ENCODE peak calls at places on chromosomes 3 and 15, in five cellular contexts. U, V, O, N and H are unnamed samples.

GRCh38 chr3:96478496-96478895 is 335.9 kb upstream of the EPHA6 start:
- DNase-seq in U (no peak), V (no peak), N (no peak), O (no peak), H (peak; percentile 76)

GRCh38 chr3:39990532-39990931 is 181.1 kb downstream of the MYRIP start:
- DNase-seq in N (peak; percentile 70), O (peak; percentile 55), V (peak; percentile 56), U (peak; percentile 83), H (peak; percentile 60)

GRCh38 chr15:101633356-101633755 is 18.8 kb downstream of the TM2D3 start:
- DNase-seq in U (no peak), N (no peak), O (no peak), V (no peak), H (no peak)

GRCh38 chr3:79378064-79378463 is 389.7 kb downstream of the ROBO1 start:
- DNase-seq in O (no peak), N (no peak), U (no peak), V (no peak), H (no peak)

GRCh38 chr3:161224786-161225185 is 3.7 kb downstream of the NMD3 start:
- DNase-seq in U (no peak), O (no peak), V (no peak), N (no peak), H (no peak)

GRCh38 chr15:96354731-96355560 is 24.4 kb downstream of the NR2F2 start:
- DNase-seq in O (no peak), N (peak; percentile 31), U (no peak), V (no peak), H (peak; percentile 69)

GRCh38 chr3:126926684-126927404 is 56.1 kb upstream of the PLXNA1 start:
- DNase-seq in U (no peak), O (peak; percentile 19), V (no peak), N (no peak), H (peak; percentile 76)

GRCh38 chr15:71647479-71647792 is 162.9 kb upstream of the NR2E3 start:
- DNase-seq in V (no peak), O (no peak), U (no peak), N (no peak), H (no peak)

GRCh38 chr3:59483191-59483590 is 433.4 kb upstream of the CFAP20DC start:
- DNase-seq in U (no peak), O (no peak), N (no peak), V (no peak), H (no peak)

GRCh38 chr3:132343018-132343612 is 25.9 kb downstream of the ACP3 start:
- DNase-seq in N (peak; percentile 73), U (peak; percentile 87), O (peak; percentile 50), V (peak; percentile 77), H (peak; percentile 66)

GRCh38 chr15:35697549-35698299 is 151.8 kb upstream of the DPH6 start:
- DNase-seq in V (no peak), N (peak; percentile 24), U (peak; percentile 45), O (no peak), H (peak; percentile 58)
- H3K4me2 ChIP-seq in V (no peak overlapping the region), N (peak overlapping the region; percentile 52), U (peak overlapping the region; percentile 24), O (peak overlapping the region; percentile 43), H (peak overlapping the region; percentile 35)

DNA sequence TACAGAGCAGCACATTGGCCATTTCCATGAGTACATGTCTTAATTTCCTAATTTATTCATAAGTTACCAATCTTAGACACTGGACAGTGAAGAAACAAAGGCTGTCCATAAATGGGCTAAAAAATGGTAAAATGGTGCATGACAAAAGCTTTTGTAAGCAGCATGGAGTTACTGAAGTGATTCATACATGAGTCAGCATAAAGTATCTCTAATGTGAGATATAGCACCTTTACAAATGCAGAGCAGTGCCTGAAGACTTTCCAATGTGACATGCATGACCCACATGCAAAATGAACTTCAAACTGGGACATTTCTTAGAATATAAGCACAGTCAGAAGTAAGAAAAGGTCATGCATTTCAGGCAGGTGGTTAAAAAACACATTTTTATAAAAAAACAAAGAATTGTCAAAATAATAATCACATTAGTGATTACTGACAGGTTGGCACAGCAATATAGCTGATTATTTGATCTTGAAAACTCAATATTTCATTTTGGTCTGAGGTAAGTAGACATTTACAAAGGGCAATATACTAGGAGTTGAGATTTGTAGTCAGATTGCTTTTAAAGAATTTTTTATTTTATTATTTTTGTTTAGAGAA is 299.3 kb downstream of the PLCL2 start:
- DNase-seq in V (no peak), O (peak; percentile 8), U (no peak), N (no peak), H (peak; percentile 66)
- TF ChIP-seq EZH2phosphoT487 in V (no peak), O (no peak), U (no peak), N (no peak), H (no peak)

GRCh38 chr3:42204867-42205599 is 61.0 kb downstream of the CCK start:
- DNase-seq in V (no peak), N (no peak), O (no peak), U (no peak), H (no peak)
- H3K36me3 ChIP-seq in V (peaks cover 97% of the 10 kb centered on the region), N (peaks cover 8% of the 10 kb centered on the region), O (peaks cover 2% of the 10 kb centered on the region), U (peaks cover 11% of the 10 kb centered on the region), H (no peaks in the 10 kb centered on the region)

GRCh38 chr15:69298354-69298696 is 387 bp upstream of the PAQR5 start:
- DNase-seq in U (no peak), V (no peak), O (no peak), N (no peak), H (no peak)
- H3K4me2 ChIP-seq in U (peak overlapping the region; percentile 96), V (no peak overlapping the region), O (peak overlapping the region; percentile 92), N (peak overlapping the region; percentile 87), H (peak overlapping the region; percentile 93)

GRCh38 chr15:43209059-43209824 is 11.6 kb downstream of the EPB42 start:
- DNase-seq in O (no peak), V (no peak), N (peak; percentile 64), U (peak; percentile 71), H (no peak)

GRCh38 chr15:43206054-43206453 is 14.8 kb downstream of the EPB42 start:
- DNase-seq in N (no peak), U (no peak), V (no peak), O (no peak), H (no peak)

GRCh38 chr15:43208052-43209002 is 12.5 kb downstream of the EPB42 start:
- DNase-seq in O (no peak), V (no peak), N (no peak), U (no peak), H (no peak)

GRCh38 chr15:43204016-43204901 is 16.6 kb downstream of the EPB42 start:
- DNase-seq in O (peak; percentile 36), U (peak; percentile 89), N (peak; percentile 71), V (peak; percentile 62), H (peak; percentile 73)

DNA sequence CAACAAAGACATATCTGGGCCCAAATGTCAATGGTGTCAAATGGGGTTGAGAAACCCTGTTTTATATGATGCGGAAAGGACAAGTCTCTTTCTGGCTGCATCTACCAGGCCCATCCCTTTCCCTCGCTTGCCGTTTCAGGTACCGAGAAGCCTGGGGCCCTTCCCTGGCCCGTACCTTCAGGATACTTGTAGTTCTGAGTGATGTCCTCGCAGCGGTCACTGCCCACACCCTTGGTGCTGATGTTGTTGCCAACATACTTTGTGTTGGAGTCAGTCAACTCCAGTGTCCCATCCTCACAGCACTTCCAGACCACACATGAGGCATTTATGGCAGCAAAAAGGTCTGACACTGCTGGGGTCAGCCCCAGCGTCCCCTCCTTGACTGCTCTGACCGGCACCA is 13.8 kb downstream of the EPB42 start:
- DNase-seq in N (no peak), U (no peak), O (no peak), V (no peak), H (no peak)
- TF ChIP-seq EZH2phosphoT487 in N (no peak), U (no peak), O (no peak), V (no peak), H (no peak)